ENCODE peak calls at places on chromosomes 13 and 19, in seven cellular contexts. R, L, Y, H, Z, V and J are unnamed samples.

GRCh38 chr19:38664503-38665211 is 17.2 kb downstream of the ACTN4 start:
- DNase-seq in R (no peak), H (no peak), Y (no peak), Z (no peak), V (no peak), L (no peak), J (no peak)

GRCh38 chr13:35724480-35724879 is 248.0 kb upstream of the MAB21L1 start:
- DNase-seq in H (no peak), Y (peak; percentile 46), L (no peak), V (no peak), Z (no peak), R (no peak), J (no peak)

GRCh38 chr13:99361197-99361596 is 54.0 kb upstream of the GPR183 start:
- DNase-seq in H (no peak), Z (no peak), Y (no peak), L (no peak), V (no peak), R (no peak), J (no peak)

GRCh38 chr19:55624109-55625003 is at the start of gene ZNF784:
- DNase-seq in H (peak; percentile 98), Z (peak; percentile 93), L (peak; percentile 99), R (peak; percentile 96), V (peak; percentile 85), Y (peak; percentile 99), J (peak; percentile 95)

GRCh38 chr19:55461974-55462628 is 659 bp upstream of the ISOC2 start:
- DNase-seq in Z (no peak), V (no peak), R (no peak), L (no peak), H (no peak), Y (peak; percentile 69), J (peak; percentile 44)

GRCh38 chr19:6103217-6103644 is 7.1 kb downstream of the RFX2 start:
- DNase-seq in Z (no peak), Y (peak; percentile 96), L (no peak), R (no peak), V (no peak), H (no peak), J (peak; percentile 85)

GRCh38 chr19:50349277-50350057 is 16.0 kb downstream of the NAPSA start:
- DNase-seq in V (no peak), Y (no peak), R (peak; percentile 35), Z (peak; percentile 20), H (no peak), L (no peak), J (no peak)

GRCh38 chr19:2544576-2545415 is 68.9 kb downstream of the GADD45B start:
- DNase-seq in H (no peak), Y (no peak), V (no peak), R (no peak), Z (no peak), L (no peak), J (no peak)

GRCh38 chr13:113373811-113374485 is 10.0 kb upstream of the GRTP1 start:
- DNase-seq in H (no peak), R (no peak), L (no peak), V (no peak), Z (no peak), Y (no peak), J (no peak)

GRCh38 chr13:56561327-56561726 is 579.4 kb upstream of the PRR20A start:
- DNase-seq in H (peak; percentile 20), Z (no peak), V (no peak), R (peak; percentile 26), Y (no peak), L (no peak), J (peak; percentile 4)

GRCh38 chr19:1177322-1178114 is 3.5 kb upstream of the SBNO2 start:
- DNase-seq in H (no peak), Z (peak; percentile 2), Y (peak; percentile 98), R (no peak), L (peak; percentile 10), V (peak; percentile 61), J (peak; percentile 94)

GRCh38 chr13:73228546-73228945 is 169.7 kb downstream of the KLF5 start:
- DNase-seq in L (peak; percentile 23), H (no peak), R (no peak), Z (peak; percentile 77), V (no peak), Y (peak; percentile 33), J (peak; percentile 40)

GRCh38 chr13:51922771-51923480 is 61.2 kb downstream of the CCDC70 start:
- DNase-seq in Z (no peak), R (no peak), L (no peak), Y (no peak), V (no peak), H (no peak), J (no peak)

GRCh38 chr13:112475889-112476288 is 99.7 kb downstream of the SPACA7 start:
- DNase-seq in Z (no peak), R (no peak), Y (no peak), V (no peak), H (no peak), L (no peak), J (no peak)

GRCh38 chr19:14056741-14057356 is 5.0 kb downstream of the PALM3 start:
- DNase-seq in Z (no peak), Y (no peak), R (peak; percentile 43), V (no peak), H (no peak), L (no peak), J (no peak)

GRCh38 chr19:48372904-48373303 is 8.7 kb downstream of the SYNGR4 start:
- DNase-seq in Y (peak; percentile 31), V (no peak), Z (no peak), L (no peak), H (no peak), R (no peak), J (peak; percentile 88)

GRCh38 chr19:678791-679388 is 2.7 kb downstream of the FSTL3 start:
- DNase-seq in R (no peak), Z (no peak), H (no peak), L (no peak), Y (no peak), V (no peak), J (no peak)

DNA sequence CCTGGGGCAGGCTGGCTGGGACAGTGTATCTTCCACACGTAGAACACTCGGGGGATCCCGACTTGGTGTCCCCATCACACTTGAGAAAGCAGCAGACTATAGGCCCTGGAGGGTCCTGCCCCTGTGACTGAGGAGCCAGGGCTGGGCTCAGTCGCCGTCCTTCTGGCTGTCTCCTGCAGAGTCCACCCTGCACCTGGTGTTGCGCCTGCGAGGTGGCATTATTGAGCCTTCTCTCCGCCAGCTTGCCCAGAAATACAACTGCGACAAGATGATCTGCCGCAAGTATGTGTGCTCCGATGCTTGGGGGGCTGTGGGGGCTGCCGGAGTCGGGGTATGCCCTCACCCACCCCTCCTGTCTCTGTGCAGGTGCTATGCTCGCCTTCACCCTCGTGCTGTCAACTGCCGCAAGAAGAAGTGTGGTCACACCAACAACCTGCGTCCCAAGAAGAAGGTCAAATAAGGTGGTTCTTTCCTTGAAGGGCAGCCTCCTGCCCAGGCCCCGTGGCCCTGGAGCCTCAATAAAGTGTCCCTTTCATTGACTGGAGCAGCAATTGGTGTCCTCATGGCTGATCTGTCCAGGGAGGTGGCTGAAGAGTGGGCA is 3.1 kb downstream of the UBA52 start:
- DNase-seq in L (no peak), R (no peak), Y (no peak), H (no peak), Z (no peak), V (no peak), J (no peak)
- H3K4me1 ChIP-seq in L (peaks cover 12% of the 10 kb centered on the region), R (peaks cover 8% of the 10 kb centered on the region), Y (peaks cover 14% of the 10 kb centered on the region), H (peaks cover 9% of the 10 kb centered on the region), Z (peaks cover 9% of the 10 kb centered on the region), V (peaks cover 12% of the 10 kb centered on the region), J (peaks cover 15% of the 10 kb centered on the region)

DNA sequence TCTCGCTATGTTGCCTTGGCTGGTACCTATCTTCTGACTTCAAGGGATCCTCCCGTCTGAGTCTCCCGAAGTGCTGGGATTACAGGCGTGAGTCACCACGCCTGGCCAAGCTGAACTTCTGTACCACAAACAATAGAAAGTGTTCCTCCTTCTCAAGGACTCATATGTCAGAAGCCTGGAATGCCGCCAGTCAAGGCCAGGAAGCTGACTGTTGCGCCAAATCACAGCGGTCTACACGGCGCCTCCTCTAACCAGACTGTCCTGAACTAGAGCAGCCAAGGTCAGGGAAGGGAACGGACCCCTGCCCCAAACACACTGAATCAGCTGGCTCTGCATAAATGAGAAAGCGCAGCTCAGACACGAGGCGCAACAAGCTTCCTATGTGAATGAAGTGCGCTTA is 14.6 kb downstream of the RAB20 start:
- DNase-seq in R (no peak), Y (peak; percentile 52), H (no peak), Z (no peak), V (peak; percentile 84), L (peak; percentile 72), J (peak; percentile 94)
- TF ChIP-seq EZH2phosphoT487 in R (no peak), Y (no peak), H (no peak), Z (no peak), V (no peak), L (no peak), J (no peak)

GRCh38 chr13:20193142-20193923 is 595 bp upstream of the GJB2 start:
- DNase-seq in V (no peak), Z (no peak), L (no peak), H (peak; percentile 35), R (peak; percentile 27), Y (peak; percentile 58), J (peak; percentile 41)
- TF ChIP-seq EZH2 in V (no peak), Z (no peak), L (peak; percentile 19), H (peak; percentile 68), R (peak; percentile 94), Y (peak; percentile 47), J (no peak)

GRCh38 chr19:43777163-43777700 is 3.5 kb downstream of the KCNN4 start:
- DNase-seq in H (no peak), Y (peak; percentile 37), R (no peak), V (no peak), L (peak; percentile 28), Z (no peak), J (no peak)

GRCh38 chr19:43775299-43775890 is 5.4 kb downstream of the KCNN4 start:
- DNase-seq in Y (no peak), Z (no peak), H (no peak), R (no peak), V (no peak), L (no peak), J (no peak)

GRCh38 chr19:43774103-43774939 is 6.5 kb downstream of the KCNN4 start:
- DNase-seq in Y (peak; percentile 79), L (peak; percentile 86), H (peak; percentile 85), Z (no peak), V (no peak), R (peak; percentile 91), J (no peak)

GRCh38 chr19:43778651-43779050 is 2.1 kb downstream of the KCNN4 start:
- DNase-seq in L (no peak), H (no peak), R (no peak), V (no peak), Y (no peak), Z (no peak), J (no peak)

GRCh38 chr19:43776285-43776684 is 4.5 kb downstream of the KCNN4 start:
- DNase-seq in Y (no peak), L (peak; percentile 3), H (no peak), R (no peak), V (no peak), Z (no peak), J (no peak)
- H3K4me1 ChIP-seq in Y (peaks cover 22% of the 10 kb centered on the region), L (peaks cover 15% of the 10 kb centered on the region), H (peaks cover 19% of the 10 kb centered on the region), R (peaks cover 36% of the 10 kb centered on the region), V (peaks cover 40% of the 10 kb centered on the region), Z (peaks cover 8% of the 10 kb centered on the region), J (peaks cover 32% of the 10 kb centered on the region)

GRCh38 chr19:18194554-18195238 is 1.7 kb downstream of the MPV17L2 start:
- DNase-seq in L (no peak), Z (no peak), R (peak; percentile 71), Y (peak; percentile 60), H (peak; percentile 58), V (no peak), J (peak; percentile 33)
- TF ChIP-seq EZH2phosphoT487 in L (no peak), Z (no peak), R (no peak), Y (no peak), H (no peak), V (no peak), J (no peak)

GRCh38 chr19:30228113-30228725 is 144.0 kb upstream of the ZNF536 start:
- DNase-seq in L (peak; percentile 38), Z (no peak), R (peak; percentile 54), H (peak; percentile 58), Y (peak; percentile 53), V (no peak), J (no peak)
- TF ChIP-seq EZH2 in L (no peak), Z (no peak), R (no peak), H (no peak), Y (no peak), V (no peak), J (peak; percentile 26)